ENCODE peak calls at places on chromosomes 7 and 10, in four cellular contexts. One of them, this sample, is unnamed.

GRCh38 chr10:45580371-45580770 is 92.2 kb downstream of the ZFAND4 start:
- DNase-seq in thoracic aorta: no peak
- DNase-seq in colonic mucosa: no peak
- DNase-seq in SJSA1: no peak
- DNase-seq in this sample: no peak

GRCh38 chr10:71842424-71842823 is 8.6 kb downstream of the PSAP start:
- DNase-seq in SJSA1: no peak
- DNase-seq in colonic mucosa: no peak
- DNase-seq in thoracic aorta: no peak
- DNase-seq in this sample: no peak

GRCh38 chr7:27095050-27095896 is 527 bp downstream of the HOXA1 start:
- DNase-seq in SJSA1: no peak
- DNase-seq in colonic mucosa: no peak
- DNase-seq in thoracic aorta: no peak
- DNase-seq in this sample: no peak

GRCh38 chr10:108375691-108376090 is 1211.2 kb upstream of the SORCS1 start:
- DNase-seq in thoracic aorta: no peak
- DNase-seq in colonic mucosa: no peak
- DNase-seq in SJSA1: no peak
- DNase-seq in this sample: no peak

GRCh38 chr7:20005081-20005480 is 212.1 kb downstream of the MACC1 start:
- DNase-seq in thoracic aorta: no peak
- DNase-seq in colonic mucosa: no peak
- DNase-seq in SJSA1: no peak
- DNase-seq in this sample: no peak

GRCh38 chr7:137992042-137992737 is 9.7 kb downstream of the CREB3L2 start:
- DNase-seq in thoracic aorta: no peak
- DNase-seq in SJSA1: no peak
- DNase-seq in colonic mucosa: no peak
- DNase-seq in this sample: no peak

GRCh38 chr10:792792-793100 is 103.3 kb upstream of the DIP2C start:
- DNase-seq in SJSA1: no peak
- DNase-seq in colonic mucosa: no peak
- DNase-seq in thoracic aorta: no peak
- DNase-seq in this sample: no peak

GRCh38 chr10:106941297-106942034 is 223.0 kb downstream of the SORCS1 start:
- DNase-seq in thoracic aorta: no peak
- DNase-seq in colonic mucosa: no peak
- DNase-seq in SJSA1: no peak
- DNase-seq in this sample: no peak

GRCh38 chr10:3978762-3979161 is 193.8 kb upstream of the KLF6 start:
- DNase-seq in thoracic aorta: no peak
- DNase-seq in SJSA1: no peak
- DNase-seq in colonic mucosa: peak; percentile 29
- DNase-seq in this sample: peak; percentile 12

GRCh38 chr10:104286939-104287338 is 18.0 kb downstream of the GSTO2 start:
- DNase-seq in thoracic aorta: no peak
- DNase-seq in SJSA1: no peak
- DNase-seq in colonic mucosa: no peak
- DNase-seq in this sample: no peak

GRCh38 chr10:43249151-43249961 is 17.5 kb downstream of the RASGEF1A start:
- DNase-seq in SJSA1: peak; percentile 36
- DNase-seq in thoracic aorta: no peak
- DNase-seq in colonic mucosa: no peak
- DNase-seq in this sample: no peak

GRCh38 chr10:43250625-43250924 is 16.3 kb downstream of the RASGEF1A start:
- DNase-seq in colonic mucosa: no peak
- DNase-seq in thoracic aorta: no peak
- DNase-seq in SJSA1: no peak
- DNase-seq in this sample: no peak

GRCh38 chr10:43249962-43250624 is 16.8 kb downstream of the RASGEF1A start:
- DNase-seq in colonic mucosa: no peak
- DNase-seq in thoracic aorta: no peak
- DNase-seq in SJSA1: peak; percentile 47
- DNase-seq in this sample: no peak

GRCh38 chr10:43239756-43240155 is 27.1 kb downstream of the RASGEF1A start:
- DNase-seq in SJSA1: no peak
- DNase-seq in colonic mucosa: no peak
- DNase-seq in thoracic aorta: no peak
- DNase-seq in this sample: no peak

GRCh38 chr10:43244783-43245182 is 22.1 kb downstream of the RASGEF1A start:
- DNase-seq in SJSA1: no peak
- DNase-seq in thoracic aorta: no peak
- DNase-seq in colonic mucosa: no peak
- DNase-seq in this sample: no peak
- H3K9me3 ChIP-seq in SJSA1: no peaks in the 10 kb centered on the region
- H3K9me3 ChIP-seq in thoracic aorta: peaks cover 6% of the 10 kb centered on the region
- H3K9me3 ChIP-seq in colonic mucosa: no peaks in the 10 kb centered on the region
- H3K9me3 ChIP-seq in this sample: peaks cover 20% of the 10 kb centered on the region

GRCh38 chr10:124407451-124407850 is 11.3 kb downstream of the OAT start:
- DNase-seq in thoracic aorta: no peak
- DNase-seq in SJSA1: no peak
- DNase-seq in colonic mucosa: no peak
- DNase-seq in this sample: no peak

GRCh38 chr10:124408357-124408756 is 10.4 kb downstream of the OAT start:
- DNase-seq in SJSA1: no peak
- DNase-seq in colonic mucosa: no peak
- DNase-seq in thoracic aorta: no peak
- DNase-seq in this sample: no peak

GRCh38 chr10:124402273-124402672 is 16.4 kb downstream of the OAT start:
- DNase-seq in SJSA1: no peak
- DNase-seq in colonic mucosa: no peak
- DNase-seq in thoracic aorta: no peak
- DNase-seq in this sample: no peak

GRCh38 chr10:124401633-124402032 is 17.1 kb downstream of the OAT start:
- DNase-seq in SJSA1: no peak
- DNase-seq in colonic mucosa: no peak
- DNase-seq in thoracic aorta: no peak
- DNase-seq in this sample: no peak

GRCh38 chr10:124403548-124403947 is 15.2 kb downstream of the OAT start:
- DNase-seq in SJSA1: no peak
- DNase-seq in colonic mucosa: no peak
- DNase-seq in thoracic aorta: no peak
- DNase-seq in this sample: no peak
- H3K36me3 ChIP-seq in SJSA1: peaks cover 62% of the 10 kb centered on the region
- H3K36me3 ChIP-seq in colonic mucosa: peaks cover 3% of the 10 kb centered on the region
- H3K36me3 ChIP-seq in thoracic aorta: peaks cover 56% of the 10 kb centered on the region
- H3K36me3 ChIP-seq in this sample: peaks cover 75% of the 10 kb centered on the region

GRCh38 chr7:159226303-159226702 is 81.6 kb upstream of the VIPR2 start:
- DNase-seq in thoracic aorta: no peak
- DNase-seq in SJSA1: no peak
- DNase-seq in colonic mucosa: no peak
- DNase-seq in this sample: no peak
- H3K9me3 ChIP-seq in thoracic aorta: no peaks in the 10 kb centered on the region
- H3K9me3 ChIP-seq in SJSA1: no peaks in the 10 kb centered on the region
- H3K9me3 ChIP-seq in colonic mucosa: no peaks in the 10 kb centered on the region
- H3K9me3 ChIP-seq in this sample: no peaks in the 10 kb centered on the region

DNA sequence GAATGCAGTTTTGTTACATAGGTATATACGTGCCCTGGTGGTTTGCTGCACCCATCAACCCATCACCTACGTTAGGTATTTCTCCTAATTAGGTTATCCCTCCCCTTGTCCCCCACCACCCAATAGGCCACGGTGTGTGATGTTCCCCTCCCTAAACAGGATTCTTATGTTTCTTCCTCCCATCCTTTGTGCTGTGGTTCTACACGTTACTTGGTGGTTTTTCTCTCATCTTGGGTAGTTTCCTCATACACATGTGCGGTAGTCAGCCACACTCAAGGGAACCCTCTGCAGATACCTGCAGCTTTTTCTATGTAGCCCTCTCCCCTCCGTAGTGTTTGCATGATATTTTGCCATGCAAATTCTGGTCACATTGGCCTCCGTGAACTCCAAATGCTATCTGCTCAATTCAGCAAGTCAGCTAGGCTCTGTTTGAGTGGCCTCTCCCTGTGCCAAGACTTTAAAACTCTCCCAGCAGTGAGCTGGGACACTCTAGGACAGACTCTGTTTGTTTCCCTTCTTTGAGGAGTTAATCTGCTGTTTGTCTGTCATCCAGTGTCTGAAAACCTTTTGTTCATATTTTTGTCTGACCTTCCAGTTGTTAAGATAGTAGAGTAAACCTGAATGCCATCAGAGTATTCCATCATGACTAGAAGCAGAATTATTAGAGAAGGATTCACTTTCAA is 41.0 kb downstream of the RABGEF1 start:
- DNase-seq in thoracic aorta: no peak
- DNase-seq in SJSA1: no peak
- DNase-seq in colonic mucosa: no peak
- DNase-seq in this sample: no peak
- H3K36me3 ChIP-seq in thoracic aorta: peaks cover 6% of the 10 kb centered on the region
- H3K36me3 ChIP-seq in SJSA1: peaks cover 37% of the 10 kb centered on the region
- H3K36me3 ChIP-seq in colonic mucosa: no peaks in the 10 kb centered on the region
- H3K36me3 ChIP-seq in this sample: peaks cover 18% of the 10 kb centered on the region

GRCh38 chr7:64993901-64994300 is 3.1 kb upstream of the ZNF117 start:
- DNase-seq in SJSA1: no peak
- DNase-seq in colonic mucosa: no peak
- DNase-seq in thoracic aorta: no peak
- DNase-seq in this sample: no peak
- H3K9me3 ChIP-seq in SJSA1: peaks cover 16% of the 10 kb centered on the region
- H3K9me3 ChIP-seq in colonic mucosa: no peaks in the 10 kb centered on the region
- H3K9me3 ChIP-seq in thoracic aorta: peaks cover 20% of the 10 kb centered on the region
- H3K9me3 ChIP-seq in this sample: peaks cover 50% of the 10 kb centered on the region

DNA sequence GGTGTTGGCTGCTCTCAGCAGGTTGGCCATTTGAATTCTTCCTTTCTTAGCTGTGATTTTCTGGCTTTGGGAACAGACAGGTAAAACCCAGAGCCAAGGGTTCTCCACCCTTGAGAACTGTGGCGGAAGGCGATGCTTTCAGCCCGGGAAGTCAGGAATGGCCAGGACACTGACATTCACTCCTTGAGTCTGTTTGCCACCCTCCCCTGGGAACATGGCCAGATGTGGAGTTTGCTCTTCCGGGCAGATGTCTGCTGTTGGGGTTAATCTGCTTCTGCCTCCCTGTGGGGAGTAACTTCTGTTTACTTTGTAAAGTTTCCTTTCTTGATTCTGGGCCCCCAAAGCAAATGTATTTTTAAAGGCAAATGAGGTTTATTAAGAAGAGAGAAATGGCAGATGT is 17.7 kb downstream of the GATA3 start:
- DNase-seq in thoracic aorta: no peak
- DNase-seq in SJSA1: no peak
- DNase-seq in colonic mucosa: no peak
- DNase-seq in this sample: no peak
- H3K36me3 ChIP-seq in thoracic aorta: no peaks in the 10 kb centered on the region
- H3K36me3 ChIP-seq in SJSA1: no peaks in the 10 kb centered on the region
- H3K36me3 ChIP-seq in colonic mucosa: no peaks in the 10 kb centered on the region
- H3K36me3 ChIP-seq in this sample: no peaks in the 10 kb centered on the region

GRCh38 chr10:81949283-81949682 is 74.3 kb downstream of the NRG3 start:
- DNase-seq in thoracic aorta: no peak
- DNase-seq in colonic mucosa: no peak
- DNase-seq in SJSA1: no peak
- DNase-seq in this sample: no peak

DNA sequence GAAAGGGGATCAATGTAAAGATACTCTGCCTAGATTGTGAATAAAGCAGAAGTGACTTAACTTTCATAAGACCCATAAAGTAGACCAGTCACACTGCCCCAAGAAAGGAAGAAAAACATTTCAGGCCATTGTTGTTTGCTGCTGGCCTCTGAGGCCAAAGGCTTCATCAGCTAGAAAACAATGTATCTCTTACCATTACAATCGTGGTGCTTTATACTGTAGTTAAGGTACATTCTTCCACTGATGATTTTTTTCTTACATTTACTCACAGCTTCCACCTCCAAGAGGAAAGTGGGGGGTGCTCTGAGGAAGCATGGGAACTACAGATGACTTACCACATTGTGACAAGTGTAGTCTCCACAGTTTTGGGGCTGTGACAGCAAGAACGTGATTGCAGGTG is 68.6 kb downstream of the NRG3 start:
- DNase-seq in thoracic aorta: no peak
- DNase-seq in colonic mucosa: no peak
- DNase-seq in SJSA1: no peak
- DNase-seq in this sample: no peak
- H3K9me3 ChIP-seq in thoracic aorta: no peaks in the 10 kb centered on the region
- H3K9me3 ChIP-seq in colonic mucosa: no peaks in the 10 kb centered on the region
- H3K9me3 ChIP-seq in SJSA1: peaks cover 3% of the 10 kb centered on the region
- H3K9me3 ChIP-seq in this sample: no peaks in the 10 kb centered on the region

DNA sequence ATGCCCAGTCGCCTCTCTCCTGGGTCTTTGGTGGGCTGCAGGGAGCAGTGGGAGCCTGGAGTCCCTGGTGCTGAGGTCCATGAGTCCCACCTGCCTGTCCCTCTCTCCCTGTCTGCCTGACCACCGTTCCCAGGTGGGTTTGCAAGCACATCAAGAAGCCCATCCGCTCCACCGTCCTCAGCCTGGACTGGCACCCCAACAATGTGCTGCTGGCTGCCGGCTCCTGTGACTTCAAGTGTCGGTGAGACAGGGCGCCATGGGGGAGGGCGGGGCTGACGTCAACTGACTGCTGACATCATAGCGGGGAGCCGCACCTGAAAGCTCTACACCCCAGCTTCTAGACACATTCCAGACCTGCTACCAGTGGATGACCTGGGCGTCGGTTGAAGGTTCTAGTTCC is 15.2 kb downstream of the ARPC1B start:
- DNase-seq in colonic mucosa: no peak
- DNase-seq in thoracic aorta: no peak
- DNase-seq in SJSA1: no peak
- DNase-seq in this sample: no peak
- H3K36me3 ChIP-seq in colonic mucosa: peaks cover 16% of the 10 kb centered on the region
- H3K36me3 ChIP-seq in thoracic aorta: peaks cover 53% of the 10 kb centered on the region
- H3K36me3 ChIP-seq in SJSA1: peaks cover 88% of the 10 kb centered on the region
- H3K36me3 ChIP-seq in this sample: peaks cover 2% of the 10 kb centered on the region

This sample was measured in MG63.